ENCODE peak calls at places on chromosomes 1 and 21, in nine cellular contexts. N is lower leg skin, A is breast epithelium, S is HepG2, K is heart left ventricle, I is spleen, E is IMR-90, W is A549, V is Peyer's patch. J is an unnamed sample.

GRCh38 chr21:29718081-29718815 is 221.5 kb downstream of the GRIK1 start:
- DNase-seq in N (no peak), K (no peak), W (no peak), I (no peak), E (peak), V (no peak), S (no peak), A (no peak), J (no peak)

GRCh38 chr21:35838350-35838749 is 222.0 kb downstream of the SETD4 start:
- DNase-seq in A (no peak), V (no peak), I (no peak), W (no peak), E (no peak), N (no peak), S (no peak), K (no peak), J (no peak)

GRCh38 chr1:5311634-5312298 is 657.4 kb downstream of the AJAP1 start:
- DNase-seq in E (no peak), I (no peak), S (no peak), W (no peak), A (no peak), K (no peak), V (no peak), N (no peak), J (no peak)

GRCh38 chr1:233255145-233255544 is 40.4 kb downstream of the PCNX2 start:
- DNase-seq in K (no peak), N (no peak), A (no peak), S (no peak), V (no peak), I (no peak), W (no peak), E (no peak), J (no peak)

GRCh38 chr1:42618866-42619265 is 39.4 kb upstream of the PPIH start:
- DNase-seq in W (no peak), N (no peak), E (peak), S (no peak), A (no peak), I (no peak), K (no peak), V (no peak), J (no peak)

GRCh38 chr1:50779811-50780210 is 180.3 kb downstream of the FAF1 start:
- DNase-seq in E (no peak), N (no peak), S (no peak), V (no peak), A (no peak), K (no peak), I (no peak), W (no peak), J (no peak)

GRCh38 chr1:43705982-43706597 is 1.2 kb upstream of the ST3GAL3 start:
- DNase-seq in W (peak), K (no peak), S (no peak), V (no peak), I (no peak), N (no peak), A (no peak), E (no peak), J (no peak)

GRCh38 chr1:51088474-51088873 is 13.6 kb upstream of the C1orf185 start:
- DNase-seq in N (no peak), I (no peak), E (no peak), K (no peak), S (no peak), V (no peak), W (peak), A (no peak), J (no peak)

GRCh38 chr21:36929622-36930021 is 36.8 kb downstream of the HLCS start:
- DNase-seq in K (no peak), A (no peak), S (no peak), V (no peak), N (peak), E (peak), I (no peak), W (peak), J (peak)

GRCh38 chr1:231219422-231220401 is 21.3 kb upstream of the GNPAT start:
- DNase-seq in E (no peak), A (no peak), V (no peak), K (no peak), W (no peak), I (peak), S (peak), N (no peak), J (no peak)

GRCh38 chr1:5992034-5992813 is at the start of gene NPHP4:
- DNase-seq in K (peak), V (peak), I (peak), A (peak), E (peak), N (peak), W (peak), S (peak), J (peak)

GRCh38 chr1:193741228-193741627 is 554.8 kb upstream of the B3GALT2 start:
- DNase-seq in I (no peak), V (no peak), K (no peak), W (no peak), N (no peak), A (no peak), S (no peak), E (no peak), J (no peak)

GRCh38 chr1:65422241-65423203 is 2.1 kb downstream of the LEPR start:
- DNase-seq in E (peak), A (no peak), V (no peak), K (no peak), N (no peak), W (peak), I (no peak), S (no peak), J (peak)

GRCh38 chr1:220956861-220957605 is 77.8 kb downstream of the HLX start:
- DNase-seq in S (no peak), K (no peak), E (peak), I (no peak), V (no peak), W (peak), A (no peak), N (no peak), J (no peak)

GRCh38 chr21:16192900-16193299 is 463.1 kb downstream of the USP25 start:
- DNase-seq in A (no peak), N (no peak), K (no peak), V (no peak), E (peak), I (no peak), W (peak), S (no peak), J (no peak)

GRCh38 chr1:89125571-89126233 is at the start of gene GBP2:
- DNase-seq in N (no peak), E (peak), W (peak), S (peak), I (peak), A (no peak), V (peak), K (no peak), J (peak)
- TF ChIP-seq POLR2A in N (no peak), E (no peak), W (no peak), S (no peak), I (no peak), A (peak), V (peak), K (no peak), J (peak)

GRCh38 chr1:15965228-15965767 is 10.6 kb downstream of the ZBTB17 start:
- DNase-seq in I (no peak), S (no peak), V (no peak), E (peak), K (no peak), N (peak), W (no peak), A (no peak), J (no peak)
- H3K4me3 ChIP-seq in I (no peak), S (no peak), V (no peak), E (no peak), K (no peak), N (no peak), W (no peak), A (no peak), J (no peak)

GRCh38 chr1:111220302-111220890 is 7.1 kb upstream of the CHI3L2 start:
- DNase-seq in S (no peak), I (no peak), E (no peak), N (no peak), A (no peak), V (no peak), W (no peak), K (no peak), J (no peak)

GRCh38 chr1:111221633-111222286 is 5.8 kb upstream of the CHI3L2 start:
- DNase-seq in W (no peak), K (no peak), A (no peak), V (peak), S (no peak), N (no peak), I (no peak), E (peak), J (no peak)

GRCh38 chr1:111219466-111220286 is 7.8 kb upstream of the CHI3L2 start:
- DNase-seq in W (no peak), K (no peak), V (peak), S (no peak), I (peak), A (no peak), N (no peak), E (no peak), J (no peak)

GRCh38 chr1:111222308-111223125 is 5.0 kb upstream of the CHI3L2 start:
- DNase-seq in K (peak), N (peak), I (peak), W (peak), S (peak), V (peak), E (peak), A (peak), J (peak)

DNA sequence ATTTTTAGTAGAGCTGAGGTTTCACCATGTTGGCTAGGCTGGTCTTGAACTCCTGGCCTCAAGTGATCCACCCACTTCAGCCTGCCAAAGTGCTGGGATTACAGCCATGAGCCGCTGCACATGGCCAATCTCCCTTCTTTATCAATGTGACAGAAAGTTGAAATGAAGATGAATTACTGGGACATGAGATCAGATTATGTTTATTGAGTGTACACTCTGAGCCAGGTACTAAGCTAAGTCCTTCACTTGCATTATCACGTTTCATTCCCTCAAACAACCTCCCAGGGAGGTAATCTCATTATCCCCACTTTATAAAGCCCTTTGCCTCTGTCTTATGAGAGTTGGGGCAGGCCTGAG is 6.3 kb upstream of the CHI3L2 start:
- DNase-seq in A (no peak), W (no peak), N (no peak), S (no peak), E (no peak), V (no peak), K (no peak), I (no peak), J (no peak)
- TF ChIP-seq POLR2A in A (no peak), W (no peak), N (no peak), S (no peak), E (no peak), V (no peak), K (no peak), I (no peak), J (no peak)

GRCh38 chr1:164773146-164773545 is 214.2 kb downstream of the PBX1 start:
- DNase-seq in S (no peak), E (no peak), A (no peak), N (no peak), V (no peak), W (no peak), I (no peak), K (no peak), J (no peak)

GRCh38 chr1:164771568-164772350 is 212.8 kb downstream of the PBX1 start:
- DNase-seq in K (no peak), V (peak), A (no peak), E (peak), W (peak), N (no peak), I (no peak), S (no peak), J (no peak)

GRCh38 chr1:164774819-164775654 is 216.1 kb downstream of the PBX1 start:
- DNase-seq in N (no peak), K (no peak), I (no peak), V (peak), E (no peak), W (no peak), S (no peak), A (no peak), J (no peak)

GRCh38 chr1:164772635-164773034 is 213.7 kb downstream of the PBX1 start:
- DNase-seq in I (no peak), N (no peak), V (peak), W (peak), A (no peak), E (peak), K (peak), S (no peak), J (no peak)

GRCh38 chr1:164774413-164774812 is 215.4 kb downstream of the PBX1 start:
- DNase-seq in V (no peak), K (no peak), N (no peak), W (no peak), A (no peak), E (no peak), S (no peak), I (no peak), J (no peak)
- H3K4me3 ChIP-seq in V (no peak), K (no peak), N (no peak), W (no peak), A (no peak), E (no peak), S (no peak), I (no peak), J (no peak)

GRCh38 chr1:179029293-179029692 is 3.6 kb downstream of the FAM20B start:
- DNase-seq in V (no peak), S (peak), E (no peak), N (no peak), W (no peak), K (no peak), A (no peak), I (no peak), J (no peak)

GRCh38 chr1:179026813-179027664 is 1.3 kb downstream of the FAM20B start:
- DNase-seq in V (no peak), A (no peak), W (no peak), I (no peak), N (no peak), S (peak), E (no peak), K (no peak), J (no peak)

GRCh38 chr1:179025125-179025974 is at the start of gene FAM20B:
- DNase-seq in E (peak), V (peak), N (peak), K (peak), W (peak), I (peak), S (peak), A (peak), J (peak)

GRCh38 chr1:179023946-179024345 is 1.7 kb upstream of the FAM20B start:
- DNase-seq in K (no peak), I (no peak), W (no peak), A (no peak), V (no peak), N (no peak), S (no peak), E (no peak), J (no peak)

GRCh38 chr1:179025975-179026812 is 500 bp downstream of the FAM20B start:
- DNase-seq in N (peak), V (peak), S (peak), A (peak), W (peak), K (peak), I (peak), E (no peak), J (peak)
- TF ChIP-seq POLR2A in N (no peak), V (peak), S (peak), A (no peak), W (peak), K (no peak), I (peak), E (peak), J (no peak)

GRCh38 chr1:2074316-2074855 is 24.2 kb downstream of the PRKCZ start:
- DNase-seq in E (no peak), I (no peak), W (no peak), K (no peak), N (no peak), S (no peak), A (no peak), V (no peak), J (no peak)

GRCh38 chr1:2074944-2075740 is 24.9 kb downstream of the PRKCZ start:
- DNase-seq in I (no peak), S (no peak), E (peak), K (no peak), W (no peak), V (no peak), A (no peak), N (no peak), J (no peak)

GRCh38 chr1:2072109-2072806 is 22.0 kb downstream of the PRKCZ start:
- DNase-seq in W (no peak), N (no peak), K (no peak), V (peak), A (no peak), S (no peak), E (no peak), I (no peak), J (no peak)

GRCh38 chr1:2072891-2073290 is 22.7 kb downstream of the PRKCZ start:
- DNase-seq in A (no peak), K (no peak), V (no peak), S (no peak), W (no peak), I (no peak), E (no peak), N (no peak), J (no peak)

GRCh38 chr1:2073382-2074230 is 23.4 kb downstream of the PRKCZ start:
- DNase-seq in A (no peak), S (no peak), I (no peak), E (peak), N (no peak), V (no peak), W (no peak), K (no peak), J (no peak)
- H3K4me3 ChIP-seq in A (peak), S (no peak), I (no peak), E (peak), N (no peak), V (no peak), W (no peak), K (peak), J (no peak)